ENCODE peak calls at places on chromosome 6, in seven cellular contexts. One of them, this sample, is unnamed.
A peak's percentile ranks its signal among the peaks of the same experiment; 100 is the strongest.

GRCh38 chr6:106547053-106547414 is 82.3 kb downstream of the RTN4IP1 start:
- DNase-seq in G401: no peak
- DNase-seq in activated CD8-positive, alpha-beta memory T cell treated with anti-CD3 and anti-CD28 coated beads, Interleukin-2, amount 50 U/mL, for 4 hours: no peak
- DNase-seq in stimulated activated naive CD4-positive, alpha-beta T cell: no peak
- DNase-seq in adrenal gland: no peak
- DNase-seq in dorsolateral prefrontal cortex: no peak
- DNase-seq in RWPE1: no peak
- DNase-seq in this sample: no peak

GRCh38 chr6:166565084-166565651 is 21.3 kb downstream of the RAMACL start:
- DNase-seq in G401: no peak
- DNase-seq in activated CD8-positive, alpha-beta memory T cell treated with anti-CD3 and anti-CD28 coated beads, Interleukin-2, amount 50 U/mL, for 4 hours: no peak
- DNase-seq in stimulated activated naive CD4-positive, alpha-beta T cell: no peak
- DNase-seq in adrenal gland: no peak
- DNase-seq in dorsolateral prefrontal cortex: no peak
- DNase-seq in RWPE1: no peak
- DNase-seq in this sample: no peak

GRCh38 chr6:41022294-41022693 is 16.7 kb downstream of the UNC5CL start:
- DNase-seq in G401: no peak
- DNase-seq in activated CD8-positive, alpha-beta memory T cell treated with anti-CD3 and anti-CD28 coated beads, Interleukin-2, amount 50 U/mL, for 4 hours: no peak
- DNase-seq in stimulated activated naive CD4-positive, alpha-beta T cell: no peak
- DNase-seq in adrenal gland: no peak
- DNase-seq in dorsolateral prefrontal cortex: no peak
- DNase-seq in RWPE1: no peak
- DNase-seq in this sample: no peak

GRCh38 chr6:46014511-46015118 is 1.0 kb downstream of the CLIC5 start:
- DNase-seq in G401: no peak
- DNase-seq in activated CD8-positive, alpha-beta memory T cell treated with anti-CD3 and anti-CD28 coated beads, Interleukin-2, amount 50 U/mL, for 4 hours: peak; percentile 18
- DNase-seq in stimulated activated naive CD4-positive, alpha-beta T cell: peak; percentile 29
- DNase-seq in adrenal gland: no peak
- DNase-seq in dorsolateral prefrontal cortex: no peak
- DNase-seq in RWPE1: no peak
- DNase-seq in this sample: no peak

GRCh38 chr6:5537967-5538366 is 276.7 kb downstream of the FARS2 start:
- DNase-seq in G401: no peak
- DNase-seq in activated CD8-positive, alpha-beta memory T cell treated with anti-CD3 and anti-CD28 coated beads, Interleukin-2, amount 50 U/mL, for 4 hours: no peak
- DNase-seq in stimulated activated naive CD4-positive, alpha-beta T cell: no peak
- DNase-seq in adrenal gland: no peak
- DNase-seq in dorsolateral prefrontal cortex: no peak
- DNase-seq in RWPE1: peak; percentile 9
- DNase-seq in this sample: no peak

GRCh38 chr6:82955841-82956240 is 109.8 kb downstream of the UBE3D start:
- DNase-seq in G401: no peak
- DNase-seq in activated CD8-positive, alpha-beta memory T cell treated with anti-CD3 and anti-CD28 coated beads, Interleukin-2, amount 50 U/mL, for 4 hours: no peak
- DNase-seq in stimulated activated naive CD4-positive, alpha-beta T cell: no peak
- DNase-seq in adrenal gland: no peak
- DNase-seq in dorsolateral prefrontal cortex: no peak
- DNase-seq in RWPE1: no peak
- DNase-seq in this sample: no peak

GRCh38 chr6:31945507-31946369 is at the start of gene CFB:
- DNase-seq in G401: no peak
- DNase-seq in activated CD8-positive, alpha-beta memory T cell treated with anti-CD3 and anti-CD28 coated beads, Interleukin-2, amount 50 U/mL, for 4 hours: no peak
- DNase-seq in stimulated activated naive CD4-positive, alpha-beta T cell: no peak
- DNase-seq in adrenal gland: peak; percentile 91
- DNase-seq in dorsolateral prefrontal cortex: no peak
- DNase-seq in RWPE1: peak; percentile 85
- DNase-seq in this sample: no peak

GRCh38 chr6:34696189-34696738 is 303 bp downstream of the ILRUN start:
- DNase-seq in G401: no peak
- DNase-seq in activated CD8-positive, alpha-beta memory T cell treated with anti-CD3 and anti-CD28 coated beads, Interleukin-2, amount 50 U/mL, for 4 hours: no peak
- DNase-seq in stimulated activated naive CD4-positive, alpha-beta T cell: no peak
- DNase-seq in adrenal gland: peak; percentile 63
- DNase-seq in dorsolateral prefrontal cortex: peak; percentile 37
- DNase-seq in RWPE1: peak; percentile 22
- DNase-seq in this sample: no peak

GRCh38 chr6:53731906-53732636 is 62.7 kb upstream of the LRRC1 start:
- DNase-seq in G401: no peak
- DNase-seq in activated CD8-positive, alpha-beta memory T cell treated with anti-CD3 and anti-CD28 coated beads, Interleukin-2, amount 50 U/mL, for 4 hours: no peak
- DNase-seq in stimulated activated naive CD4-positive, alpha-beta T cell: no peak
- DNase-seq in adrenal gland: no peak
- DNase-seq in dorsolateral prefrontal cortex: no peak
- DNase-seq in RWPE1: no peak
- DNase-seq in this sample: no peak

GRCh38 chr6:18155273-18155863 is at the start of gene KDM1B:
- DNase-seq in G401: no peak
- DNase-seq in activated CD8-positive, alpha-beta memory T cell treated with anti-CD3 and anti-CD28 coated beads, Interleukin-2, amount 50 U/mL, for 4 hours: peak; percentile 98
- DNase-seq in stimulated activated naive CD4-positive, alpha-beta T cell: peak; percentile 99
- DNase-seq in adrenal gland: peak; percentile 98
- DNase-seq in dorsolateral prefrontal cortex: no peak
- DNase-seq in RWPE1: peak; percentile 99
- DNase-seq in this sample: peak; percentile 99

GRCh38 chr6:4973972-4974885 is 29.6 kb downstream of the RPP40 start:
- DNase-seq in G401: no peak
- DNase-seq in activated CD8-positive, alpha-beta memory T cell treated with anti-CD3 and anti-CD28 coated beads, Interleukin-2, amount 50 U/mL, for 4 hours: no peak
- DNase-seq in stimulated activated naive CD4-positive, alpha-beta T cell: no peak
- DNase-seq in adrenal gland: no peak
- DNase-seq in dorsolateral prefrontal cortex: no peak
- DNase-seq in RWPE1: no peak
- DNase-seq in this sample: peak; percentile 13

GRCh38 chr6:2857580-2858337 is 16.1 kb upstream of the SERPINB1 start:
- DNase-seq in G401: no peak
- DNase-seq in activated CD8-positive, alpha-beta memory T cell treated with anti-CD3 and anti-CD28 coated beads, Interleukin-2, amount 50 U/mL, for 4 hours: peak; percentile 78
- DNase-seq in stimulated activated naive CD4-positive, alpha-beta T cell: peak; percentile 49
- DNase-seq in adrenal gland: peak; percentile 74
- DNase-seq in dorsolateral prefrontal cortex: no peak
- DNase-seq in RWPE1: no peak
- DNase-seq in this sample: no peak

GRCh38 chr6:108260809-108261569 is at the start of gene SNX3:
- DNase-seq in G401: peak; percentile 89
- DNase-seq in activated CD8-positive, alpha-beta memory T cell treated with anti-CD3 and anti-CD28 coated beads, Interleukin-2, amount 50 U/mL, for 4 hours: peak; percentile 87
- DNase-seq in stimulated activated naive CD4-positive, alpha-beta T cell: peak; percentile 90
- DNase-seq in adrenal gland: peak; percentile 95
- DNase-seq in dorsolateral prefrontal cortex: peak; percentile 89
- DNase-seq in RWPE1: peak; percentile 92
- DNase-seq in this sample: peak; percentile 92

GRCh38 chr6:40888456-40888990 is 150.5 kb downstream of the UNC5CL start:
- DNase-seq in G401: no peak
- DNase-seq in activated CD8-positive, alpha-beta memory T cell treated with anti-CD3 and anti-CD28 coated beads, Interleukin-2, amount 50 U/mL, for 4 hours: no peak
- DNase-seq in stimulated activated naive CD4-positive, alpha-beta T cell: no peak
- DNase-seq in adrenal gland: no peak
- DNase-seq in dorsolateral prefrontal cortex: no peak
- DNase-seq in RWPE1: no peak
- DNase-seq in this sample: no peak

GRCh38 chr6:35174043-35174434 is 32.9 kb upstream of the TCP11 start:
- DNase-seq in G401: no peak
- DNase-seq in activated CD8-positive, alpha-beta memory T cell treated with anti-CD3 and anti-CD28 coated beads, Interleukin-2, amount 50 U/mL, for 4 hours: no peak
- DNase-seq in stimulated activated naive CD4-positive, alpha-beta T cell: no peak
- DNase-seq in adrenal gland: no peak
- DNase-seq in dorsolateral prefrontal cortex: no peak
- DNase-seq in RWPE1: no peak
- DNase-seq in this sample: no peak

GRCh38 chr6:30781362-30781696 is 37.0 kb upstream of the IER3 start:
- DNase-seq in G401: no peak
- DNase-seq in activated CD8-positive, alpha-beta memory T cell treated with anti-CD3 and anti-CD28 coated beads, Interleukin-2, amount 50 U/mL, for 4 hours: no peak
- DNase-seq in stimulated activated naive CD4-positive, alpha-beta T cell: no peak
- DNase-seq in adrenal gland: no peak
- DNase-seq in dorsolateral prefrontal cortex: no peak
- DNase-seq in RWPE1: no peak
- DNase-seq in this sample: no peak

GRCh38 chr6:138557147-138557546 is 57.9 kb upstream of the NHSL1 start:
- DNase-seq in G401: no peak
- DNase-seq in activated CD8-positive, alpha-beta memory T cell treated with anti-CD3 and anti-CD28 coated beads, Interleukin-2, amount 50 U/mL, for 4 hours: no peak
- DNase-seq in stimulated activated naive CD4-positive, alpha-beta T cell: no peak
- DNase-seq in adrenal gland: no peak
- DNase-seq in dorsolateral prefrontal cortex: no peak
- DNase-seq in RWPE1: no peak
- DNase-seq in this sample: no peak

GRCh38 chr6:100881707-100882040 is 545 bp upstream of the ASCC3 start:
- DNase-seq in G401: peak; percentile 66
- DNase-seq in activated CD8-positive, alpha-beta memory T cell treated with anti-CD3 and anti-CD28 coated beads, Interleukin-2, amount 50 U/mL, for 4 hours: no peak
- DNase-seq in stimulated activated naive CD4-positive, alpha-beta T cell: peak; percentile 8
- DNase-seq in adrenal gland: no peak
- DNase-seq in dorsolateral prefrontal cortex: no peak
- DNase-seq in RWPE1: no peak
- DNase-seq in this sample: peak; percentile 35

GRCh38 chr6:57224769-57225515 is 2.8 kb upstream of the RAB23 start:
- DNase-seq in G401: no peak
- DNase-seq in activated CD8-positive, alpha-beta memory T cell treated with anti-CD3 and anti-CD28 coated beads, Interleukin-2, amount 50 U/mL, for 4 hours: no peak
- DNase-seq in stimulated activated naive CD4-positive, alpha-beta T cell: no peak
- DNase-seq in adrenal gland: no peak
- DNase-seq in dorsolateral prefrontal cortex: no peak
- DNase-seq in RWPE1: no peak
- DNase-seq in this sample: no peak